ENCODE peak calls at places on chromosomes 13 and 19, in ten cellular contexts. R is effector memory CD4-positive, alpha-beta T cell; T is fibroblast of the aortic adventitia; G is pancreas; K is body of pancreas; E is Jurkat, Clone E6-1; B is psoas muscle; H is cardiac fibroblast; U is foreskin fibroblast; A is iPS DF 6.9. I is an unnamed sample.

GRCh38 chr13:49956131-49956530 is 20.0 kb upstream of the SPRYD7 start:
- DNase-seq in R (no peak), T (no peak), G (no peak), K (no peak), E (no peak), B (no peak), H (no peak), U (no peak), A (no peak), I (no peak)

GRCh38 chr13:24038405-24038804 is 122.1 kb upstream of the SPATA13 start:
- DNase-seq in R (no peak), T (no peak), G (no peak), K (no peak), E (no peak), B (no peak), H (peak), U (no peak), A (no peak), I (no peak)

GRCh38 chr13:47484564-47484963 is 516.5 kb downstream of the SUCLA2 start:
- DNase-seq in R (no peak), T (peak), G (no peak), K (no peak), E (no peak), B (no peak), H (peak), U (peak), A (no peak), I (no peak)

GRCh38 chr13:104143760-104144406 is 1077.7 kb upstream of the SLC10A2 start:
- DNase-seq in R (no peak), T (no peak), G (no peak), K (peak), E (no peak), B (no peak), H (no peak), U (peak), A (no peak), I (no peak)

GRCh38 chr19:56639217-56639616 is 3.7 kb upstream of the SMIM17 start:
- DNase-seq in R (no peak), T (peak), G (no peak), K (no peak), E (peak), B (no peak), H (peak), U (peak), A (no peak), I (no peak)

GRCh38 chr13:114076329-114076761 is 56.1 kb downstream of the RASA3 start:
- DNase-seq in R (no peak), T (no peak), G (no peak), K (no peak), E (no peak), B (no peak), H (no peak), U (no peak), A (no peak), I (no peak)

GRCh38 chr13:75481176-75482069 is 546 bp downstream of the TBC1D4 start:
- DNase-seq in R (no peak), T (peak), G (peak), K (peak), E (no peak), B (peak), H (peak), U (peak), A (no peak), I (peak)

GRCh38 chr19:48967346-48968178 is 2.5 kb downstream of the FTL start:
- DNase-seq in R (no peak), T (peak), G (no peak), K (peak), E (no peak), B (no peak), H (peak), U (peak), A (no peak), I (peak)

GRCh38 chr13:73745190-73745589 is 389.0 kb downstream of the KLF12 start:
- DNase-seq in R (no peak), T (no peak), G (no peak), K (no peak), E (no peak), B (no peak), H (no peak), U (no peak), A (no peak), I (no peak)

GRCh38 chr13:85170372-85170771 is 628.8 kb downstream of the SLITRK6 start:
- DNase-seq in R (no peak), T (no peak), G (no peak), K (no peak), E (no peak), B (no peak), H (no peak), U (no peak), A (no peak), I (no peak)

GRCh38 chr13:98879127-98879520 is 98.7 kb downstream of the DOCK9 start:
- DNase-seq in R (no peak), T (no peak), G (no peak), K (no peak), E (no peak), B (no peak), H (no peak), U (no peak), A (no peak), I (no peak)

GRCh38 chr13:113413898-113414282 is 39.4 kb downstream of the ADPRHL1 start:
- DNase-seq in R (no peak), T (peak), G (no peak), K (no peak), E (no peak), B (peak), H (peak), U (peak), A (no peak), I (peak)

GRCh38 chr13:114151565-114152284 is 19.3 kb upstream of the RASA3 start:
- DNase-seq in R (peak), T (no peak), G (no peak), K (no peak), E (no peak), B (peak), H (no peak), U (no peak), A (no peak), I (peak)

GRCh38 chr13:73090116-73090811 is 31.5 kb downstream of the KLF5 start:
- DNase-seq in R (no peak), T (peak), G (peak), K (peak), E (peak), B (no peak), H (peak), U (peak), A (peak), I (peak)

GRCh38 chr13:71015516-71015915 is 851.5 kb downstream of the DACH1 start:
- DNase-seq in R (no peak), T (no peak), G (no peak), K (no peak), E (no peak), B (no peak), H (no peak), U (no peak), A (no peak), I (no peak)

GRCh38 chr19:8438236-8438635 is 6.5 kb upstream of the HNRNPM start:
- DNase-seq in R (no peak), T (no peak), G (no peak), K (no peak), E (no peak), B (peak), H (no peak), U (no peak), A (no peak), I (no peak)

GRCh38 chr19:17156296-17156946 is 58.7 kb upstream of the USE1 start:
- DNase-seq in R (no peak), T (no peak), G (no peak), K (no peak), E (no peak), B (no peak), H (no peak), U (no peak), A (no peak), I (no peak)

GRCh38 chr19:5448374-5448773 is 6.8 kb upstream of the ZNRF4 start:
- DNase-seq in R (no peak), T (no peak), G (no peak), K (no peak), E (no peak), B (no peak), H (no peak), U (no peak), A (no peak), I (no peak)

GRCh38 chr19:2428027-2428690 is 773 bp upstream of the TIMM13 start:
- DNase-seq in R (no peak), T (peak), G (peak), K (peak), E (no peak), B (peak), H (peak), U (peak), A (no peak), I (peak)

GRCh38 chr19:51689751-51690358 is 3.3 kb upstream of the SPACA6 start:
- DNase-seq in R (no peak), T (peak), G (peak), K (peak), E (no peak), B (peak), H (peak), U (peak), A (peak), I (peak)

GRCh38 chr19:8654591-8655339 is 24.3 kb downstream of the NFILZ start:
- DNase-seq in R (peak), T (peak), G (peak), K (peak), E (no peak), B (peak), H (peak), U (peak), A (peak), I (peak)

GRCh38 chr13:113862191-113862765 is 1.6 kb downstream of the GAS6 start:
- DNase-seq in R (no peak), T (no peak), G (no peak), K (no peak), E (no peak), B (peak), H (no peak), U (peak), A (no peak), I (no peak)

GRCh38 chr19:46357846-46358583 is 11.1 kb downstream of the PPP5C start:
- DNase-seq in R (no peak), T (peak), G (no peak), K (peak), E (no peak), B (no peak), H (peak), U (peak), A (no peak), I (no peak)

GRCh38 chr13:43077906-43078305 is 54.5 kb downstream of the DNAJC15 start:
- DNase-seq in R (no peak), T (no peak), G (no peak), K (no peak), E (no peak), B (no peak), H (no peak), U (peak), A (no peak), I (no peak)

GRCh38 chr19:13689050-13689449 is 75.3 kb upstream of the MRI1 start:
- DNase-seq in R (no peak), T (peak), G (no peak), K (peak), E (peak), B (no peak), H (peak), U (peak), A (peak), I (no peak)

GRCh38 chr13:72221276-72221962 is 354.4 kb upstream of the DACH1 start:
- DNase-seq in R (no peak), T (no peak), G (peak), K (peak), E (peak), B (no peak), H (peak), U (peak), A (peak), I (peak)

GRCh38 chr19:48991823-48992570 is 1.1 kb downstream of the GYS1 start:
- DNase-seq in R (no peak), T (peak), G (no peak), K (peak), E (no peak), B (peak), H (peak), U (peak), A (no peak), I (peak)

GRCh38 chr13:89163081-89163480 is 1491.9 kb downstream of the SLITRK5 start:
- DNase-seq in R (no peak), T (peak), G (no peak), K (no peak), E (no peak), B (no peak), H (no peak), U (no peak), A (no peak), I (no peak)

GRCh38 chr13:99031725-99032298 is 53.9 kb upstream of the DOCK9 start:
- DNase-seq in R (no peak), T (no peak), G (no peak), K (no peak), E (no peak), B (no peak), H (no peak), U (no peak), A (no peak), I (no peak)

GRCh38 chr13:102799544-102800144 is 725 bp downstream of the BIVM start:
- DNase-seq in R (no peak), T (peak), G (peak), K (peak), E (no peak), B (no peak), H (peak), U (peak), A (no peak), I (peak)

GRCh38 chr19:16821081-16821480 is 8.1 kb upstream of the SIN3B start:
- DNase-seq in R (no peak), T (no peak), G (no peak), K (no peak), E (no peak), B (no peak), H (no peak), U (no peak), A (no peak), I (no peak)

GRCh38 chr13:31182987-31183386 is 16.8 kb upstream of the B3GLCT start:
- DNase-seq in R (no peak), T (no peak), G (no peak), K (no peak), E (no peak), B (no peak), H (no peak), U (no peak), A (no peak), I (no peak)

GRCh38 chr19:48490980-48491792 is 20.4 kb downstream of the LMTK3 start:
- DNase-seq in R (peak), T (no peak), G (no peak), K (peak), E (peak), B (peak), H (no peak), U (peak), A (no peak), I (peak)

GRCh38 chr19:2235396-2236284 is 489 bp downstream of the PLEKHJ1 start:
- DNase-seq in R (no peak), T (no peak), G (peak), K (peak), E (no peak), B (no peak), H (no peak), U (no peak), A (no peak), I (peak)

GRCh38 chr13:30895773-30896172 is 10.3 kb upstream of the MEDAG start:
- DNase-seq in R (no peak), T (peak), G (no peak), K (peak), E (no peak), B (peak), H (peak), U (peak), A (no peak), I (no peak)

DNA sequence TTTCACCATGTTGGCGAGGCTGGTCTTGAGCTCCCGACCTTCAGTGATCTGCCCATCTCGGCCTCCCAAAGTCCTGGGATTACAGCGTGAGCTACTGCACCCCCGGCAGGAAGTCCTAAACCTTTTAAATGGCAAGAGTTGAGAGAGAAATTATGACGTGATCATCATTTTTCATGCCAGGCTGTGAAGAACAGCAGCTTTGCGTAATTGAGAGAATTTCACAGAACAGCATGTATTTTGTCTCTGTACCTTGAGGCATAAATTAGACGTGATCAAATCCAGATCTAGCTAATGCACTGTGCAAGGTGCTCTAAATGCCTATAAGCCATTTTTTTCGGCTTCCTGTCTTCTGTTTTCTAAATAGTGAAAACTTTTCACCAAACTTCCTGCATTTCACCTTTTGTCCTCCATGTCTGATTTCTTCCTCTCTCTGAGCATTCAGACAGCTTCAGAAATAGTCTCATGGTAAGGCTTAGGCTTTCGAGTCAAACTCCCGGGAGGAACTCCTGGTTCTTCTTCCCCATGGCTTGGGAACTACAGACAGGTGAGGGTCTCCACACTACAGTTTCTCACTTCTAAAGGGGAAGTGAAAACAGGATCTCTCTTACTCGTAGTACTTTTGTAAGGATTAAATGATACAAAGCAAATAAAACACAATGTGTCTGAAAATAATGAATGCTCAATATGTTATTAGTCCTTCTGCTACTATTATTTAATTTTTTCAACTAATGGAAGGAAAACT is 51.0 kb downstream of the WDFY2 start:
- DNase-seq in R (no peak), T (no peak), G (no peak), K (no peak), E (no peak), B (no peak), H (no peak), U (no peak), A (no peak), I (no peak)
- H3K4me3 ChIP-seq in R (no peak), T (no peak), G (no peak), K (no peak), E (no peak), B (no peak), H (no peak), U (no peak), A (no peak), I (no peak)

DNA sequence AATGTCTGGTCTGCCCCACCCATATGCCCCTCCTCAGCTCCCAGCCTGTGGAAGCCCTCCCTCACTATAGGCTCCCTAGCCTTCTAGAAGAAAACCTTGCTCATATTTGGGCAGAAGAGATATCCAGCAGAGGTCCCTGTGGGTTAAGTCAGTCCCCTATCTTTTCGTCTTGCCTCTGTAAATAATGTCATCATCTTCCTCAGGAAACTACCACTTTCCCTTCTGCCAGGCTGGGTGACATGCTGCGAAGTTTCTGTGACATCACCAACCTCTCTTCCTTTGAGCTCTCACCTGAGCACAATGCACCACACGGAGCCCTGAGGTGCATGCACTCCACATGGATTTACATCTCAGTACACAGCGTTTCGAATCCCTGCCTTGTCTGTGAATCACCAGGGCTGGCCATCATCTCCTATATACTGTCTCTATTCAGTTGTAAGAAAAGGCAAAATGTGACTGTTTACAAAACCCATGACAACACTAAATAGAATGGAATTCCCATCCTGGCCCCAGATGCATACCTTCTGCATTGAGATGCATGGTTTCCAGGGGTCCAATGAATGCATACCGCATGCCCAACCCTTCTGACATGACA is 112.8 kb downstream of the CRYL1 start:
- DNase-seq in R (no peak), T (no peak), G (no peak), K (no peak), E (peak), B (no peak), H (peak), U (peak), A (peak), I (no peak)
- H3K4me3 ChIP-seq in R (no peak), T (no peak), G (no peak), K (no peak), E (no peak), B (no peak), H (no peak), U (no peak), A (no peak), I (no peak)

GRCh38 chr19:38306236-38306635 is 2.2 kb downstream of the C19orf33 start:
- DNase-seq in R (no peak), T (no peak), G (no peak), K (no peak), E (no peak), B (no peak), H (no peak), U (no peak), A (no peak), I (no peak)

GRCh38 chr19:38307076-38307475 is 3.0 kb downstream of the C19orf33 start:
- DNase-seq in R (no peak), T (no peak), G (no peak), K (no peak), E (no peak), B (no peak), H (no peak), U (no peak), A (no peak), I (no peak)

GRCh38 chr19:38304866-38305429 is 897 bp downstream of the C19orf33 start:
- DNase-seq in R (no peak), T (no peak), G (peak), K (peak), E (no peak), B (no peak), H (no peak), U (no peak), A (no peak), I (peak)

GRCh38 chr19:38303517-38304351 is at the start of gene C19orf33:
- DNase-seq in R (no peak), T (no peak), G (no peak), K (peak), E (no peak), B (no peak), H (peak), U (no peak), A (no peak), I (peak)

DNA sequence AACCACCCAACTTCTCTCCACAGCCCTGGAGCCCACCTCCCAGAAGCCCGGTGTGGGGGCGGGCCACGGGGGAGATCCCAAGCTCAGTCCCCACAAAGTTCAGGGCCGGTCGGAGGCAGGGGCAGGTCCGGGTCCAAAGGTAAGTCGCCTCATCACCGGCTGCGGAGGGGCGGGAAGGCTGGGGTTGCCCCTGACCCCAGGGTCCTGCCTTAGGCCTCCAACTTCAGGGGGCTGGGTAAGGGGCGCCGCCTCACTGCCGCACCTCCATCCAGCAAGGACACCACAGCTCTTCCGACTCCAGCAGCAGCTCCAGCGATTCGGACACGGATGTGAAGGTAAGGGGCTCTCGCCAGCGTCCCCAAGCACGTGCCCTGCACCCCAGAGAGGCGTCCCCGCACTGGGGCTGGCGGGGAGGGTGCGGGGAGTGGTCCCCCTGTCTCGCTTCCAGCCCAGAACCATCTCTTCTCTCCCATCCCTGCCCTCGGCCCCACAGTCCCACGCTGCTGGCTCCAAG is 358 bp downstream of the C19orf33 start:
- DNase-seq in R (no peak), T (no peak), G (no peak), K (no peak), E (no peak), B (no peak), H (no peak), U (no peak), A (no peak), I (no peak)
- H3K4me3 ChIP-seq in R (no peak), T (no peak), G (no peak), K (no peak), E (no peak), B (no peak), H (no peak), U (no peak), A (peak), I (peak)

GRCh38 chr13:95156208-95156607 is 145.0 kb downstream of the ABCC4 start:
- DNase-seq in R (no peak), T (peak), G (no peak), K (no peak), E (no peak), B (no peak), H (peak), U (peak), A (no peak), I (no peak)

GRCh38 chr13:95153647-95154405 is 147.4 kb downstream of the ABCC4 start:
- DNase-seq in R (no peak), T (peak), G (no peak), K (no peak), E (no peak), B (no peak), H (peak), U (peak), A (no peak), I (no peak)

GRCh38 chr13:95155093-95155492 is 146.2 kb downstream of the ABCC4 start:
- DNase-seq in R (no peak), T (peak), G (no peak), K (no peak), E (no peak), B (no peak), H (peak), U (peak), A (no peak), I (no peak)

GRCh38 chr13:95154441-95154886 is 146.8 kb downstream of the ABCC4 start:
- DNase-seq in R (no peak), T (peak), G (no peak), K (no peak), E (no peak), B (no peak), H (peak), U (peak), A (no peak), I (no peak)

GRCh38 chr13:95155504-95155903 is 145.7 kb downstream of the ABCC4 start:
- DNase-seq in R (no peak), T (no peak), G (no peak), K (no peak), E (no peak), B (no peak), H (no peak), U (no peak), A (no peak), I (no peak)
- H3K4me3 ChIP-seq in R (no peak), T (no peak), G (no peak), K (no peak), E (no peak), B (no peak), H (no peak), U (no peak), A (no peak), I (no peak)

GRCh38 chr19:19154768-19155494 is 15.1 kb downstream of the MEF2B start:
- DNase-seq in R (no peak), T (no peak), G (no peak), K (no peak), E (no peak), B (no peak), H (no peak), U (no peak), A (no peak), I (no peak)
- H3K4me3 ChIP-seq in R (no peak), T (no peak), G (no peak), K (no peak), E (no peak), B (no peak), H (no peak), U (no peak), A (no peak), I (no peak)